ENCODE peak calls at places on chromosomes 1 and 21, in nine cellular contexts. One of them, this sample, is unnamed.

GRCh38 chr1:89149229-89149628 is 23.3 kb upstream of the GBP2 start:
- DNase-seq in GM13976: no peak
- DNase-seq in colonic mucosa: no peak
- DNase-seq in suprapubic skin: no peak
- DNase-seq in ascending aorta: no peak
- DNase-seq in body of pancreas: peak
- DNase-seq in spleen: no peak
- DNase-seq in HFF-Myc: no peak
- DNase-seq in fibroblast of pulmonary artery: peak
- DNase-seq in this sample: peak

GRCh38 chr1:193311226-193311948 is 125.0 kb upstream of the B3GALT2 start:
- DNase-seq in GM13976: no peak
- DNase-seq in colonic mucosa: no peak
- DNase-seq in suprapubic skin: no peak
- DNase-seq in ascending aorta: no peak
- DNase-seq in body of pancreas: no peak
- DNase-seq in spleen: no peak
- DNase-seq in HFF-Myc: no peak
- DNase-seq in fibroblast of pulmonary artery: no peak
- DNase-seq in this sample: no peak

GRCh38 chr21:28268685-28269084 is 724.0 kb downstream of the LTN1 start:
- DNase-seq in GM13976: no peak
- DNase-seq in colonic mucosa: no peak
- DNase-seq in suprapubic skin: no peak
- DNase-seq in ascending aorta: no peak
- DNase-seq in body of pancreas: no peak
- DNase-seq in spleen: no peak
- DNase-seq in HFF-Myc: no peak
- DNase-seq in fibroblast of pulmonary artery: no peak
- DNase-seq in this sample: no peak

GRCh38 chr1:175169305-175170018 is 23.1 kb downstream of the KIAA0040 start:
- DNase-seq in GM13976: no peak
- DNase-seq in colonic mucosa: no peak
- DNase-seq in suprapubic skin: no peak
- DNase-seq in ascending aorta: no peak
- DNase-seq in body of pancreas: no peak
- DNase-seq in spleen: no peak
- DNase-seq in HFF-Myc: no peak
- DNase-seq in fibroblast of pulmonary artery: peak
- DNase-seq in this sample: no peak

GRCh38 chr1:109923946-109924275 is 13.3 kb downstream of the CSF1 start:
- DNase-seq in GM13976: no peak
- DNase-seq in colonic mucosa: no peak
- DNase-seq in suprapubic skin: peak
- DNase-seq in ascending aorta: no peak
- DNase-seq in body of pancreas: no peak
- DNase-seq in spleen: no peak
- DNase-seq in HFF-Myc: no peak
- DNase-seq in fibroblast of pulmonary artery: no peak
- DNase-seq in this sample: no peak

GRCh38 chr1:22288593-22289241 is 145.8 kb upstream of the WNT4 start:
- DNase-seq in GM13976: no peak
- DNase-seq in colonic mucosa: no peak
- DNase-seq in suprapubic skin: no peak
- DNase-seq in ascending aorta: no peak
- DNase-seq in body of pancreas: no peak
- DNase-seq in spleen: no peak
- DNase-seq in HFF-Myc: no peak
- DNase-seq in fibroblast of pulmonary artery: no peak
- DNase-seq in this sample: no peak

GRCh38 chr1:15696956-15697521 is 12.9 kb downstream of the PLEKHM2 start:
- DNase-seq in GM13976: peak
- DNase-seq in colonic mucosa: no peak
- DNase-seq in suprapubic skin: no peak
- DNase-seq in ascending aorta: no peak
- DNase-seq in body of pancreas: no peak
- DNase-seq in spleen: peak
- DNase-seq in HFF-Myc: no peak
- DNase-seq in fibroblast of pulmonary artery: no peak
- DNase-seq in this sample: no peak

GRCh38 chr21:35575280-35575915 is 484.9 kb downstream of the SETD4 start:
- DNase-seq in GM13976: no peak
- DNase-seq in colonic mucosa: no peak
- DNase-seq in suprapubic skin: no peak
- DNase-seq in ascending aorta: no peak
- DNase-seq in body of pancreas: no peak
- DNase-seq in spleen: no peak
- DNase-seq in HFF-Myc: no peak
- DNase-seq in fibroblast of pulmonary artery: peak
- DNase-seq in this sample: peak

GRCh38 chr1:167629681-167630567 is at the start of gene RCSD1:
- DNase-seq in GM13976: peak
- DNase-seq in colonic mucosa: no peak
- DNase-seq in suprapubic skin: no peak
- DNase-seq in ascending aorta: no peak
- DNase-seq in body of pancreas: no peak
- DNase-seq in spleen: peak
- DNase-seq in HFF-Myc: no peak
- DNase-seq in fibroblast of pulmonary artery: peak
- DNase-seq in this sample: no peak

GRCh38 chr1:75310067-75310466 is 175.9 kb downstream of the LHX8 start:
- DNase-seq in GM13976: no peak
- DNase-seq in colonic mucosa: no peak
- DNase-seq in suprapubic skin: no peak
- DNase-seq in ascending aorta: no peak
- DNase-seq in body of pancreas: no peak
- DNase-seq in spleen: no peak
- DNase-seq in HFF-Myc: no peak
- DNase-seq in fibroblast of pulmonary artery: peak
- DNase-seq in this sample: no peak

GRCh38 chr1:188433428-188433827 is 1604.7 kb downstream of the PLA2G4A start:
- DNase-seq in GM13976: no peak
- DNase-seq in colonic mucosa: no peak
- DNase-seq in suprapubic skin: no peak
- DNase-seq in ascending aorta: no peak
- DNase-seq in body of pancreas: no peak
- DNase-seq in spleen: no peak
- DNase-seq in HFF-Myc: no peak
- DNase-seq in fibroblast of pulmonary artery: peak
- DNase-seq in this sample: no peak

GRCh38 chr1:91699339-91699970 is 186.5 kb downstream of the TGFBR3 start:
- DNase-seq in GM13976: no peak
- DNase-seq in colonic mucosa: no peak
- DNase-seq in suprapubic skin: no peak
- DNase-seq in ascending aorta: no peak
- DNase-seq in body of pancreas: peak
- DNase-seq in spleen: no peak
- DNase-seq in HFF-Myc: peak
- DNase-seq in fibroblast of pulmonary artery: peak
- DNase-seq in this sample: peak

GRCh38 chr1:204283711-204284651 is 70.2 kb upstream of the GOLT1A start:
- DNase-seq in GM13976: no peak
- DNase-seq in colonic mucosa: no peak
- DNase-seq in suprapubic skin: no peak
- DNase-seq in ascending aorta: no peak
- DNase-seq in body of pancreas: peak
- DNase-seq in spleen: no peak
- DNase-seq in HFF-Myc: no peak
- DNase-seq in fibroblast of pulmonary artery: no peak
- DNase-seq in this sample: no peak

GRCh38 chr1:210850556-210850955 is 283.4 kb downstream of the KCNH1 start:
- DNase-seq in GM13976: no peak
- DNase-seq in colonic mucosa: no peak
- DNase-seq in suprapubic skin: no peak
- DNase-seq in ascending aorta: no peak
- DNase-seq in body of pancreas: no peak
- DNase-seq in spleen: no peak
- DNase-seq in HFF-Myc: no peak
- DNase-seq in fibroblast of pulmonary artery: no peak
- DNase-seq in this sample: no peak

GRCh38 chr1:183942933-183943693 is 94.4 kb downstream of the COLGALT2 start:
- DNase-seq in GM13976: no peak
- DNase-seq in colonic mucosa: no peak
- DNase-seq in suprapubic skin: no peak
- DNase-seq in ascending aorta: no peak
- DNase-seq in body of pancreas: no peak
- DNase-seq in spleen: no peak
- DNase-seq in HFF-Myc: peak
- DNase-seq in fibroblast of pulmonary artery: peak
- DNase-seq in this sample: peak
- TF ChIP-seq CTCF in GM13976: no peak
- TF ChIP-seq CTCF in colonic mucosa: no peak
- TF ChIP-seq CTCF in suprapubic skin: no peak
- TF ChIP-seq CTCF in ascending aorta: no peak
- TF ChIP-seq CTCF in body of pancreas: no peak
- TF ChIP-seq CTCF in spleen: no peak
- TF ChIP-seq CTCF in HFF-Myc: peak
- TF ChIP-seq CTCF in fibroblast of pulmonary artery: no peak
- TF ChIP-seq CTCF in this sample: peak

GRCh38 chr1:8239306-8240023 is 78.4 kb upstream of the SLC45A1 start:
- DNase-seq in GM13976: no peak
- DNase-seq in colonic mucosa: peak
- DNase-seq in suprapubic skin: no peak
- DNase-seq in ascending aorta: no peak
- DNase-seq in body of pancreas: peak
- DNase-seq in spleen: peak
- DNase-seq in HFF-Myc: no peak
- DNase-seq in fibroblast of pulmonary artery: peak
- DNase-seq in this sample: peak
- TF ChIP-seq CTCF in GM13976: no peak
- TF ChIP-seq CTCF in colonic mucosa: no peak
- TF ChIP-seq CTCF in suprapubic skin: no peak
- TF ChIP-seq CTCF in ascending aorta: no peak
- TF ChIP-seq CTCF in body of pancreas: no peak
- TF ChIP-seq CTCF in spleen: no peak
- TF ChIP-seq CTCF in HFF-Myc: no peak
- TF ChIP-seq CTCF in fibroblast of pulmonary artery: no peak
- TF ChIP-seq CTCF in this sample: no peak

DNA sequence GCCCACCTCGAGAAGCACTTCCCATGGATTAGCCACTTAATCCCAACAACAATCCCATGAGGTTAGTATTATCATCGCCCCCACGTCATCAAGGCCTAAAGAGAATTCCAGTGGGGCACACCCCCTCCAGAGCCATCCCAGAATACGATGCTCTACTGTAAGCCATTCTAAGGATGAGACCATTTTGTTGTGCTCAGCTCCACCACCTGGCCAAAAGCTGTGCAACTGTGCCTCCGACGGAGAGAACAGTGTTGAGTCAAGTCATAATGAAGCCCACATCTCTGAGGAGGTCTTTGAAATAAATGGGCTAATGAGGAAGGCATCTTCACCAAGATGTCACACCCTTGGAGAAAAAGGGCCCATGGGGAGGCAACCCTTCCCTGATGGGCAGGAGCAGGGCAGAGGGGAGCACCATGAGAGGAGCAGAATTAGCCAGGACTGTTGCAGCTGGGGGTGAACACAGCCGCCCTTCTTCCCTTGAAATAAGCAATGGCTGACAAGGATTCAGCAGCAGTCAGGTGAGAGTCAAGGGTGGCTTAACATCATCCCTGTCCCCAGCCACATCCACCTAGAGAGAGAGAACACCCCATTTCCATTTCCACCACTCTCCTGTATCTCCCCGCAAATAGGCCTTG is 14.6 kb downstream of the SYF2 start:
- DNase-seq in GM13976: no peak
- DNase-seq in colonic mucosa: no peak
- DNase-seq in suprapubic skin: no peak
- DNase-seq in ascending aorta: no peak
- DNase-seq in body of pancreas: no peak
- DNase-seq in spleen: peak
- DNase-seq in HFF-Myc: no peak
- DNase-seq in fibroblast of pulmonary artery: no peak
- DNase-seq in this sample: no peak
- TF ChIP-seq CTCF in GM13976: no peak
- TF ChIP-seq CTCF in colonic mucosa: no peak
- TF ChIP-seq CTCF in suprapubic skin: no peak
- TF ChIP-seq CTCF in ascending aorta: no peak
- TF ChIP-seq CTCF in body of pancreas: no peak
- TF ChIP-seq CTCF in spleen: no peak
- TF ChIP-seq CTCF in HFF-Myc: no peak
- TF ChIP-seq CTCF in fibroblast of pulmonary artery: no peak
- TF ChIP-seq CTCF in this sample: no peak

GRCh38 chr1:9402717-9403116 is 110.0 kb downstream of the SPSB1 start:
- DNase-seq in GM13976: no peak
- DNase-seq in colonic mucosa: no peak
- DNase-seq in suprapubic skin: no peak
- DNase-seq in ascending aorta: no peak
- DNase-seq in body of pancreas: no peak
- DNase-seq in spleen: no peak
- DNase-seq in HFF-Myc: no peak
- DNase-seq in fibroblast of pulmonary artery: no peak
- DNase-seq in this sample: no peak

GRCh38 chr1:9401080-9401453 is 108.4 kb downstream of the SPSB1 start:
- DNase-seq in GM13976: no peak
- DNase-seq in colonic mucosa: no peak
- DNase-seq in suprapubic skin: no peak
- DNase-seq in ascending aorta: no peak
- DNase-seq in body of pancreas: no peak
- DNase-seq in spleen: no peak
- DNase-seq in HFF-Myc: no peak
- DNase-seq in fibroblast of pulmonary artery: no peak
- DNase-seq in this sample: no peak

GRCh38 chr1:9399510-9400424 is 107.1 kb downstream of the SPSB1 start:
- DNase-seq in GM13976: no peak
- DNase-seq in colonic mucosa: no peak
- DNase-seq in suprapubic skin: no peak
- DNase-seq in ascending aorta: no peak
- DNase-seq in body of pancreas: peak
- DNase-seq in spleen: no peak
- DNase-seq in HFF-Myc: no peak
- DNase-seq in fibroblast of pulmonary artery: peak
- DNase-seq in this sample: no peak

GRCh38 chr1:9402256-9402616 is 109.5 kb downstream of the SPSB1 start:
- DNase-seq in GM13976: no peak
- DNase-seq in colonic mucosa: no peak
- DNase-seq in suprapubic skin: no peak
- DNase-seq in ascending aorta: no peak
- DNase-seq in body of pancreas: no peak
- DNase-seq in spleen: no peak
- DNase-seq in HFF-Myc: no peak
- DNase-seq in fibroblast of pulmonary artery: no peak
- DNase-seq in this sample: no peak

DNA sequence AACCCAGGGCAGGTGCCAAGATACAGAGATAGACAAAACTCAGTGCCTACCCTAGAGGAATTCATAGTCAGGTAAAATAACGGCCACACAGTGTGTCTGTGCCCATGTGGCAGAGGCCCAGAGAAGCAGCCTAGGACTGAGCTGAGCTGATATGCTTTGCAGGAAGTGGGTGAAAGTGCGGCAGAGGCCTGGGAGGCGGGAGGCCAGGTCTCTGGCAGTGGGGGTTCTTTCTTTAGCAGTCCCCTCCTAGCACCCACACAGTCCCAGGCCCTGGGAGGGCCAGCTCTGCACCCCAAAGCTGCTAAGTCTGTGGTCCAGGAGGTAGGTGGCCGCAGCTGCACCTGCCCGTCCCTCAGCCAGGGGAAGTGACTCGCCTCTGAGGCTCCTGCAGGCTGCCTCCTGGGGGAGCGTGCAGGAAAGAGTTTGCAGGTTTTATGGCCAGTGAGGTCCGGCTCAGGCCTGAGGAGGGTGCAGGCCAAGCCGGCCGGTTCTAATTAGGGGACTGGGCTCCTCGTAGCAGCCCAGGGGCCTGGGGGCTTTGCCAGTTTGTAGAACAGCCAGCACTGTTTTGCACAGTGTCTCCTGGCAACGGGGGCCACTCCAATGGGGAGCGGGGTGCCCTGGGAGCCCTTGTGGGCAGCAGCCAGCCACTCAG is 107.9 kb downstream of the SPSB1 start:
- DNase-seq in GM13976: no peak
- DNase-seq in colonic mucosa: no peak
- DNase-seq in suprapubic skin: no peak
- DNase-seq in ascending aorta: no peak
- DNase-seq in body of pancreas: no peak
- DNase-seq in spleen: no peak
- DNase-seq in HFF-Myc: no peak
- DNase-seq in fibroblast of pulmonary artery: no peak
- DNase-seq in this sample: no peak
- TF ChIP-seq CTCF in GM13976: no peak
- TF ChIP-seq CTCF in colonic mucosa: no peak
- TF ChIP-seq CTCF in suprapubic skin: no peak
- TF ChIP-seq CTCF in ascending aorta: peak
- TF ChIP-seq CTCF in body of pancreas: no peak
- TF ChIP-seq CTCF in spleen: no peak
- TF ChIP-seq CTCF in HFF-Myc: no peak
- TF ChIP-seq CTCF in fibroblast of pulmonary artery: no peak
- TF ChIP-seq CTCF in this sample: peak